ENCODE peak calls at places on chromosomes 13 and 19, in ten cellular contexts. S is stimulated activated CD4-positive, alpha-beta T cell treated with anti-CD3 and anti-CD28 coated beads, Interleukin-1b, Interleukin-23, amount 100 ng/mL, for 1 hour; R is heart right ventricle; T is T-helper 1 cell; Z is naive B cell; K is activated CD4-positive, alpha-beta T cell treated with anti-CD3 and anti-CD28 coated beads, Interleukin-2, amount 50 U/mL, for 48 hours; P is activated CD8-positive, alpha-beta memory T cell treated with anti-CD3 and anti-CD28 coated beads, Interleukin-2, amount 10 ng/mL, durations not matched to agents 7 days and 5 days; J is caudate nucleus; B is mucosa of descending colon; A is lung microvascular endothelial cell. L is an unnamed sample.

GRCh38 chr19:22882797-22883196 is 50.7 kb downstream of the ZNF723 start:
- DNase-seq in S (no peak), R (peak; percentile 5), T (no peak), Z (no peak), K (no peak), P (no peak), J (no peak), B (no peak), A (peak; percentile 29), L (no peak)

GRCh38 chr13:112725346-112726017 is 35.6 kb downstream of the ATP11A start:
- DNase-seq in S (no peak), R (peak; percentile 45), T (no peak), Z (no peak), K (peak; percentile 13), P (no peak), J (no peak), B (no peak), A (no peak), L (peak; percentile 56)

GRCh38 chr13:43686557-43686956 is 100.2 kb downstream of the ENOX1 start:
- DNase-seq in S (no peak), R (peak; percentile 80), T (no peak), Z (no peak), K (no peak), P (no peak), J (no peak), B (no peak), A (peak; percentile 3), L (no peak)

GRCh38 chr19:12330340-12330739 is 3.1 kb downstream of the ZNF563 start:
- DNase-seq in S (no peak), R (no peak), T (no peak), Z (no peak), K (no peak), P (no peak), J (no peak), B (no peak), A (no peak), L (no peak)

GRCh38 chr19:14381689-14382474 is 638 bp downstream of the ADGRE5 start:
- DNase-seq in S (no peak), R (peak; percentile 48), T (peak; percentile 79), Z (peak; percentile 79), K (peak; percentile 70), P (peak; percentile 93), J (no peak), B (peak; percentile 78), A (peak; percentile 41), L (peak; percentile 89)

GRCh38 chr13:23427342-23428182 is 5.9 kb downstream of the SACS start:
- DNase-seq in S (no peak), R (peak; percentile 13), T (no peak), Z (no peak), K (no peak), P (no peak), J (peak; percentile 24), B (no peak), A (peak; percentile 59), L (no peak)

GRCh38 chr19:34150558-34150957 is 21.7 kb upstream of the LSM14A start:
- DNase-seq in S (no peak), R (no peak), T (no peak), Z (no peak), K (no peak), P (no peak), J (no peak), B (no peak), A (no peak), L (no peak)

GRCh38 chr13:72112216-72112615 is 245.2 kb upstream of the DACH1 start:
- DNase-seq in S (no peak), R (no peak), T (no peak), Z (no peak), K (no peak), P (no peak), J (no peak), B (no peak), A (no peak), L (no peak)

GRCh38 chr13:32726374-32727037 is 140.3 kb downstream of the PDS5B start:
- DNase-seq in S (no peak), R (no peak), T (no peak), Z (no peak), K (no peak), P (no peak), J (no peak), B (no peak), A (no peak), L (no peak)

GRCh38 chr19:411723-412355 is 2.9 kb upstream of the C2CD4C start:
- DNase-seq in S (no peak), R (no peak), T (no peak), Z (no peak), K (no peak), P (no peak), J (no peak), B (peak; percentile 40), A (no peak), L (peak; percentile 49)

GRCh38 chr19:8617984-8618383 is 7.5 kb upstream of the ADAMTS10 start:
- DNase-seq in S (no peak), R (no peak), T (no peak), Z (no peak), K (no peak), P (no peak), J (no peak), B (no peak), A (no peak), L (no peak)

GRCh38 chr13:78657699-78658629 is 991 bp downstream of the OBI1 start:
- DNase-seq in S (no peak), R (no peak), T (no peak), Z (no peak), K (no peak), P (no peak), J (no peak), B (no peak), A (peak; percentile 17), L (no peak)

GRCh38 chr13:90445179-90445578 is 902.3 kb upstream of the MIR17HG start:
- DNase-seq in S (no peak), R (no peak), T (no peak), Z (no peak), K (no peak), P (no peak), J (no peak), B (no peak), A (no peak), L (no peak)

GRCh38 chr13:106700007-106700950 is 132.3 kb upstream of the ARGLU1 start:
- DNase-seq in S (no peak), R (no peak), T (no peak), Z (no peak), K (no peak), P (no peak), J (no peak), B (no peak), A (no peak), L (no peak)

GRCh38 chr13:99895428-99895998 is 76.1 kb downstream of the ZIC5 start:
- DNase-seq in S (no peak), R (no peak), T (no peak), Z (no peak), K (no peak), P (no peak), J (no peak), B (no peak), A (no peak), L (no peak)

GRCh38 chr19:12703056-12703455 is 6.6 kb upstream of the FBXW9 start:
- DNase-seq in S (no peak), R (no peak), T (no peak), Z (no peak), K (no peak), P (no peak), J (no peak), B (no peak), A (peak; percentile 53), L (no peak)

GRCh38 chr13:40272776-40273139 is 393.7 kb downstream of the FOXO1 start:
- DNase-seq in S (no peak), R (no peak), T (no peak), Z (no peak), K (no peak), P (no peak), J (no peak), B (no peak), A (no peak), L (no peak)

GRCh38 chr13:97130201-97130600 is 91.9 kb upstream of the MBNL2 start:
- DNase-seq in S (no peak), R (no peak), T (no peak), Z (no peak), K (no peak), P (no peak), J (no peak), B (no peak), A (no peak), L (no peak)

GRCh38 chr13:105291987-105292386 is 1243.5 kb downstream of the EFNB2 start:
- DNase-seq in S (no peak), R (no peak), T (no peak), Z (no peak), K (no peak), P (no peak), J (no peak), B (no peak), A (no peak), L (no peak)

GRCh38 chr19:52398091-52398461 is 427 bp downstream of the ZNF528 start:
- DNase-seq in S (no peak), R (peak; percentile 4), T (peak; percentile 0), Z (no peak), K (no peak), P (peak; percentile 42), J (no peak), B (no peak), A (no peak), L (no peak)

GRCh38 chr19:43700368-43701015 is 15.4 kb upstream of the IRGC start:
- DNase-seq in S (no peak), R (peak; percentile 76), T (no peak), Z (peak; percentile 25), K (no peak), P (no peak), J (no peak), B (peak; percentile 57), A (peak; percentile 76), L (no peak)

GRCh38 chr13:94192576-94192975 is 286.9 kb downstream of the DCT start:
- DNase-seq in S (no peak), R (peak; percentile 9), T (no peak), Z (no peak), K (peak; percentile 10), P (no peak), J (no peak), B (no peak), A (peak; percentile 24), L (no peak)

GRCh38 chr19:41479757-41480191 is 36.8 kb downstream of the ERICH4 start:
- DNase-seq in S (no peak), R (peak; percentile 69), T (no peak), Z (no peak), K (no peak), P (no peak), J (no peak), B (no peak), A (peak; percentile 70), L (peak; percentile 74)